ENCODE peak calls at places on chromosomes 4 and X, in five cellular contexts. Q, I, M, U and N are unnamed samples.

GRCh38 chrX:147180886-147181285 is 366.3 kb upstream of the CXorf51A start:
- DNase-seq in M (no peak), Q (no peak), U (no peak), I (no peak), N (no peak)

GRCh38 chrX:17022205-17022604 is 75.7 kb downstream of the REPS2 start:
- DNase-seq in I (no peak), U (no peak), Q (no peak), M (no peak), N (no peak)

GRCh38 chr4:84931961-84932360 is 34.5 kb downstream of the WDFY3 start:
- DNase-seq in Q (no peak), M (no peak), I (no peak), U (no peak), N (no peak)

GRCh38 chr4:82644731-82645126 is 82.9 kb upstream of the TMEM150C start:
- DNase-seq in I (no peak), M (no peak), U (no peak), Q (no peak), N (no peak)

GRCh38 chrX:1661048-1661921 is 46.4 kb downstream of the ASMT start:
- DNase-seq in M (peak), Q (peak), U (peak), I (peak), N (peak)

GRCh38 chrX:46325312-46325877 is 219.8 kb downstream of the ZNF674 start:
- DNase-seq in I (no peak), Q (no peak), M (no peak), U (no peak), N (no peak)

GRCh38 chrX:96776966-96777365 is 92.3 kb downstream of the DIAPH2 start:
- DNase-seq in M (no peak), I (no peak), U (no peak), Q (no peak), N (no peak)

GRCh38 chrX:35461164-35461563 is 337.0 kb upstream of the MAGEB16 start:
- DNase-seq in I (no peak), M (no peak), Q (no peak), U (no peak), N (no peak)

GRCh38 chrX:129984196-129984962 is 1.9 kb downstream of the BCORL1 start:
- DNase-seq in I (peak), U (no peak), Q (peak), M (peak), N (peak)

GRCh38 chr4:72568959-72569718 is at the start of gene ADAMTS3:
- DNase-seq in U (no peak), I (peak), M (peak), Q (no peak), N (no peak)

GRCh38 chr4:147732516-147733193 is 767 bp downstream of the ARHGAP10 start:
- DNase-seq in I (peak), Q (peak), M (peak), U (no peak), N (peak)

GRCh38 chrX:81259714-81260395 is 58.0 kb downstream of the SH3BGRL start:
- DNase-seq in U (no peak), Q (no peak), M (no peak), I (no peak), N (no peak)

GRCh38 chrX:16320765-16321355 is 153.6 kb downstream of the MAGEB17 start:
- DNase-seq in M (no peak), I (no peak), U (no peak), Q (no peak), N (no peak)

GRCh38 chrX:18650662-18651061 is 21.2 kb downstream of the RS1 start:
- DNase-seq in Q (no peak), U (no peak), M (no peak), I (no peak), N (no peak)

GRCh38 chr4:76211769-76212168 is 1.9 kb downstream of the SCARB2 start:
- DNase-seq in Q (no peak), I (no peak), U (no peak), M (no peak), N (no peak)

GRCh38 chr4:105715692-105716278 is 7.2 kb downstream of the GSTCD start:
- DNase-seq in Q (no peak), M (no peak), U (no peak), I (no peak), N (peak)

GRCh38 chrX:10190367-10190766 is 33.6 kb downstream of the CLCN4 start:
- DNase-seq in M (no peak), U (no peak), Q (no peak), I (no peak), N (no peak)

GRCh38 chr4:24973471-24974251 is 57.1 kb downstream of the LGI2 start:
- DNase-seq in U (peak), M (peak), Q (no peak), I (no peak), N (no peak)

GRCh38 chr4:113398441-113399143 is 349.1 kb downstream of the ANK2 start:
- DNase-seq in Q (no peak), M (no peak), I (no peak), U (no peak), N (no peak)

GRCh38 chrX:68083510-68083909 is 349.8 kb downstream of the OPHN1 start:
- DNase-seq in I (no peak), U (no peak), Q (no peak), M (no peak), N (no peak)

DNA sequence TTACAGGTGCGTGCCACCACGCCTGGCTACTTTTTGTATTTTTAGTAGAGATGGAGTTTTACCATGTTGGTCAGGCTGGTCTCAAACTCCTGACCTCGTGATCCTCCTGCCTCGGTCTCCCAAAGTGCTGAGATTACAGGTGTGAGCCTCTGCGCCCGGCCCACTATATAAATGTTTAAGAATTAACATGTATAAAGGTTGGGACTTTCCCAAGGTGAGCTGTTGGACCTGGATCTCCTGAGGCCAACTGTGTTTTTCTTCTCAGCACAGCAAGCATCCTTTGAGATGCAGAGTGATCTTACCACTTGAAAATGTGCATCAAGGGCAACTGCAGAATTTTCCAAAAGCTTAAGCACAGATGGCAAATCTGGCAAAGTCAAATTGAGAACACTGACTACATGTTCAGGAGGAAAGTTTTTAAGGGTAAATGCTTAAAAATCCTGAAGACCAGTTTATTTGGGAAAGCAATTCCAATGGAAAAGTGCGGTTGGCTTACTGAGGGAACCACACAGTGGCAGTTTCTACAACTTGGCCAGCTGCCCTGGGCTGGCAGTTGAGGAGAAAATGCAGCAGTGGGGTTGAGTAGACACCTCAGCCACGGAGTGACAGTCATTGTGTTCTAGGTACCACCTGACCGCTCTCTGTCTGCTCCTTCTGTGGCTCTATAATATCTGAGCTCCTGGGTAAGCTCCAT is 168.9 kb downstream of the CBR4 start:
- DNase-seq in Q (no peak), M (no peak), U (no peak), I (peak), N (no peak)
- H3K4me3 ChIP-seq in Q (no peak), M (no peak), U (no peak), I (no peak), N (no peak)

DNA sequence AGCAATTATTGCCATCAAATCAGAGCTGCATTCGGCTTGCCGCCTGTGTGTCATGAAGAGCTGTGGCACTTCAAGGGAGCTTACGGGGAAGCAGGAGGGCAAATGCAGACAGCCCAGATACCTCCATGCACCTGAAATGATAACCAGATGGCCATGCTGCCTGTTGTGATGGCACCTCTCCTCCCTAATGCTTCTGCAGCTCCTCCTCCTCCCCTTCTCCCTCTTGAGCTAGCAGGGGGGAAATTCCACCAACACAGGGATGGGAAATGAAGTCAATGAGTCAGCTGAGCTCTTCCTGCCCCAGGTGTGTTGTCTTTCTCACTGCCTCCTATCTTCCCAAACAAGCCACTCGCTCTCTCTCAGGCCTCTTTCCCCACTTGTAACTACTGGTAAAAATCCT is 565.0 kb downstream of the BCOR start:
- DNase-seq in Q (no peak), M (no peak), U (no peak), I (no peak), N (no peak)
- H3K4me3 ChIP-seq in Q (no peak), M (no peak), U (no peak), I (no peak), N (no peak)

DNA sequence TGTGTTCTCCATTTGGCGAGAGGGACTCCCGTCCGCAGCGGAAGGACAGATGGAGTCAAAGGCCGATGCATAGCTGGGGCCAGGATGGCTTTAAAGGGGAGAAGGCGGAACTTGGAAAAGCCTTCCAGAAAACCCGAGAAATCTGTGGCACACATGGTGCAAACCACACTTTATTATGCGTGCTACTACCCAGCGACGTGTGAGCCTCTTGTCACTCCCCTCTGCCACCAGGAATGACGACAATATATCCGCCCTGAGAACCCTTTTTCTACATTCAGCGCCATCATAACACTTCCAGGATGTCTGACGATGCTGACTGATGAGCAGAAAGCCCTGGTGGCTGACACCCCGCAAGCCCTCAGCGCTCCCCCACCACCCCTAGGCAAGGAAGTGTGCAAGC is 689 bp upstream of the DCHS2 start:
- DNase-seq in Q (no peak), I (peak), M (no peak), U (no peak), N (no peak)
- H3K4me3 ChIP-seq in Q (no peak), I (peak), M (no peak), U (no peak), N (no peak)

DNA sequence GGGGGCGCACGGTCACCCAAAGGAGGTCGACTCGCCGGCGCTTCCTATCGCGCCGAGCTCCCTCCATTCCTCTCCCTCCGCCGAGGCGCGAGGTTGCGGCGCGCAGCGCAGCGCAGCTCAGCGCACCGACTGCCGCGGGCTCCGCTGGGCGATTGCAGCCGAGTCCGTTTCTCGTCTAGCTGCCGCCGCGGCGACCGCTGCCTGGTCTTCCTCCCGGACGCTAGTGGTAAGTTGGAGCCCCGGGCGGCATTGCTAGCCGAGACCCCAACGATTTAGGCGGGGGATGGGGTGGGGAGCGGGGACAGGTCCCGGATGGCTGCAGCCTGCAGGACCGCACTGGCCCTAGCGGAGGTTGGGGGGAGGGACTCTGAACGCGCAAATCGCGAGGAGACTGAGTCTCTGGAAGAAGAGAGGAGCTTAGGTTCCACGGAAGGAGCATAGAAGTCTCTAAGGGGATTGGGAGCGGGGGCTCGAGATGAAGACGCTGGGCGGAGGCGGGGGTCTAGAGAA is 603 bp downstream of the HTR2C start:
- DNase-seq in I (peak), Q (no peak), M (no peak), U (no peak), N (no peak)
- H3K4me3 ChIP-seq in I (peak), Q (no peak), M (no peak), U (peak), N (no peak)

DNA sequence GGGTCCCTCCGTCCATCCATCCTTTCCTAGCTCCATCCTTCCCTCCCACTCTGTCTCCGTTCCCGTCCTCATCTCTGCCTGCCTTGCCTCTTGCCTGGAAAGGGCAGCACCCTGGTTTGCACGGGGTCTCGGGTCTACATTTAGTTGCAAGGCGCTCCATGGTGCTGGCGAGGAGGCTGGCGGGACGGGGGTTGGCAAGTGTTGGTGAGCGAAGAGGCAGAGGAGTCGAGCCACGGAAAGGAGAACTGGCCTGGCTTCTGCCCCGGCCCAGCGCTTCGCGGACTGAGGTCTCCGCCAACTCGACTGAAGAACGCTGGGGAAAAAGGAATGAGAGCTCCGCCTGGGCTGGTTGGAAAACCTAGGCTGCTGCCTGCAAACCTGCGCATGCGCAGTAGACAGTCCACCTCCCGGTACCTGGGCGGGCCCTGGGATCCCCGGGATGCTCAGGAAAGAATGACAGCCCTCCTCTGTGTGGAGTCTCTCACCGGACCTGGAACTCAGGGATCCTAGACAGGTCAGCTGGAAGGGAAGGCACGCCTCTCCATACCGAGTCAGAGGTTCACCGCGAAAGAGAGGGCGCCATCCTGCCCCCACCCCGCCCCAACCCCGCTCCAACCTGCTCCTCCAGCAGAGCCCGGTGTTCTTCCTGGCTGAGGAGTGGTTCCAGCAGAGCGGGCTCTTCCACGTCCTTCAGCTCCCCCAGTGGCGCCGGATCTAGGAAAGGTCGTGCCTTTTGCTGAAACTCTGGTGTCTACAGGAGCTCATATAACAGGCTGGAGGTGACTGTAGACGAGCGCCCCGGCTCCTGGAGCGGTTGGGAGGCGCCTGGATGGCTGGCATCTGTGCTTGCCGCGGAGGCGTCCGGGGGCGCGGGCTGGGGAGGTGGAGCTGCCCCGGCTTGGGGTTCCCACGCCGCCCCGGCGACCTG is 6.0 kb downstream of the FRG2 start:
- DNase-seq in U (no peak), Q (no peak), I (peak), M (peak), N (no peak)
- H3K4me3 ChIP-seq in U (peak), Q (no peak), I (peak), M (no peak), N (no peak)

DNA sequence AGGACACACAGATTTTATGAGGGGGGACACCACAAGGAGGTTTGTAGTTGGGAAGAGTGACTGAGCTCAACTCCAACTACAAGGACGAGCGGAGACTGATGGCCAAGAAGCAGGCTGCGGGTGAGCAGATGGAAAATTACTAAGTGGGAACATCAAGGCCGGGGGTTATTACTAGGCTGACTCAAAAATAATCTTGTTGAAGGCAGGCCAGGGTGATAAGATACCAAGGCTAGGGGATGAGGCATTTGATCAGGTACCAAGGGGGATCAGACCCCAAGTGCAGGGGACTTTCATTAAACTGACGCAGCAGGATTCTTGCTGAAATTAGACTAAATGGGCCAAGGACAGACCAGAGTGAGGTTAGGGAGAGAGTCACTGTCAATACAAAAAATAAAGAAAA is 119.4 kb upstream of the SORBS2 start:
- DNase-seq in M (no peak), Q (no peak), U (no peak), I (no peak), N (no peak)
- H3K4me3 ChIP-seq in M (no peak), Q (no peak), U (no peak), I (no peak), N (no peak)

GRCh38 chr4:15894923-15895411 is 43.6 kb downstream of the FGFBP1 start:
- DNase-seq in U (no peak), M (no peak), I (no peak), Q (no peak), N (no peak)

GRCh38 chr4:15891312-15891711 is 47.2 kb downstream of the FGFBP1 start:
- DNase-seq in M (no peak), I (no peak), Q (no peak), U (no peak), N (no peak)

GRCh38 chr4:15895517-15895916 is 43.0 kb downstream of the FGFBP1 start:
- DNase-seq in Q (no peak), M (no peak), I (no peak), U (no peak), N (no peak)

GRCh38 chr4:15894393-15894792 is 44.1 kb downstream of the FGFBP1 start:
- DNase-seq in I (no peak), Q (no peak), U (no peak), M (no peak), N (no peak)

DNA sequence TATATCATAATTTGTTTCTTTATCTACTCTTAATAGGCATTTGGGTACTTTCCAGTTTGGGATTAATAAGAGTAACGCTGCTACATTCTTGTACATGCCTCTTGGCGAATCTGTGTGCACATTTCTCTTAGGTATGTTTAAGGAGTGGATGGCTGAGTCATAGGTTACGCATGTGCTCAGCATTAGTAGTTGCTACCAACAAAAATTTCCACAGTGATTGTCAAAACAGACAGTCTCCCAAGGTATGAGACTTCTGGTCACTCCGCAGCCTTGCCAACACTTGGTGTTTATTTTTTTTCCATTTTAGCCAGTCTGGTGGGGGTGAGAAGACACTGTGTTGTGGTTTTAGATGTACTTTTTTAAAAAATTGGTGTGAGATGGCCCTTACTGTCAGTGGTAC is 44.6 kb downstream of the FGFBP1 start:
- DNase-seq in U (no peak), I (no peak), M (no peak), Q (no peak), N (no peak)
- H3K4me3 ChIP-seq in U (no peak), I (no peak), M (no peak), Q (no peak), N (no peak)

DNA sequence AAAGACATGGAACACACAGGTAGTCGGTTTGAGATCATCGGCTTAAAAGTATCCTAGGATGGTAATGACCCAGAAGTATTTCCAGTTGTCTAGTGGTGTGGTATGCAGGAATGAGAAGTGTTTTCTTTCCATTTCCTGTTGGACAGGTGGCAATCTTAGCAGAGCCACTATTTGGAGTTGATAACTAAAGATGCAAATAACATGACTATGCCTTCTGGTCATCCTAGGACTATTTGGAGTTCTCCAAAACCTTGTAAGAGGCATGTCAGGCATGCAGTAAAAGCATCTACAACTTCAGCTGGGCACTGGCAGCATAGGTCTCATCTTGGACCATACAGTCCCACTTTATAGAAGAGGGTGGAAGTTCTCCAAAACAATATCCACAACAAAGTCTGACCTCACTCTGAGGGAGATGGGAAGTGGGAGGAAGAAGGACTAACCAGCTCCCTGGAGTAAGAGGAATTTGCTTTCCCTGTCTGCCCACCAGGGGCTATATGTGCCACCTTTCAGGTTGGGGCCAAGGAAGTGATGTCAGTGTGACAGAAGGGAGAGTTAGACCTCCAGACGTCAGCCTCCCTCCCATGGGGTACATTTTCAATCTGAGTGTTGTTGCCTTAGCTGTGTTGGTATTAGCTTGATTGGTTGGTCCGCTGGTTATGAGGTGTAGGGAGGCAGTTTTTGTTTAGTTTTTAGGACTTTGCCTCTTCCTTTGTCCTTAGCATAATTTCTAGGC is 101.2 kb upstream of the MYOZ2 start:
- DNase-seq in M (no peak), U (no peak), I (peak), Q (no peak), N (no peak)
- H3K4me3 ChIP-seq in M (no peak), U (no peak), I (no peak), Q (no peak), N (no peak)